ENCODE peak calls at places on chromosomes 3 and 15, in ten cellular contexts. W is GM23338, F is SK-N-SH, D is stomach, E is breast epithelium, B is K562, M is GM12892, I is GM12891, L is Panc1, N is GM12878. R is an unnamed sample.
A peak's percentile ranks its signal among the peaks of the same experiment; 100 is the strongest.

GRCh38 chr3:113485161-113485609 is 29.8 kb downstream of the SPICE1 start:
- DNase-seq in I (no peak), L (no peak), W (peak; percentile 16), D (peak; percentile 32), B (no peak), N (no peak), M (no peak), E (no peak), F (no peak), R (peak; percentile 6)

GRCh38 chr3:155416500-155417118 is 123.1 kb upstream of the STRIT1 start:
- DNase-seq in D (no peak), I (no peak), N (no peak), W (no peak), B (no peak), E (no peak), M (no peak), F (no peak), L (peak; percentile 8), R (no peak)

GRCh38 chr15:60399931-60400330 is 2.1 kb upstream of the ANXA2 start:
- DNase-seq in B (no peak), D (no peak), W (no peak), F (no peak), L (no peak), M (no peak), N (no peak), E (no peak), I (no peak), R (no peak)

GRCh38 chr3:61562042-61562809 is 855 bp downstream of the PTPRG start:
- DNase-seq in W (no peak), D (no peak), L (no peak), N (no peak), B (no peak), E (no peak), F (peak; percentile 74), M (peak; percentile 12), I (peak; percentile 6), R (peak; percentile 13)

GRCh38 chr3:59451800-59452741 is 402.2 kb upstream of the CFAP20DC start:
- DNase-seq in E (no peak), I (no peak), B (no peak), M (no peak), N (no peak), L (no peak), W (no peak), D (no peak), F (no peak), R (no peak)

GRCh38 chr3:74351213-74351612 is 263.2 kb downstream of the CNTN3 start:
- DNase-seq in B (no peak), W (no peak), F (no peak), I (no peak), E (no peak), D (no peak), N (no peak), M (no peak), L (no peak), R (no peak)

GRCh38 chr15:99526671-99527070 is 39.1 kb upstream of the MEF2A start:
- DNase-seq in F (no peak), E (no peak), I (no peak), N (no peak), B (no peak), W (no peak), D (no peak), L (no peak), M (no peak), R (no peak)

GRCh38 chr15:34719051-34719882 is 35.5 kb downstream of the GJD2 start:
- DNase-seq in L (no peak), W (no peak), I (no peak), E (no peak), D (no peak), N (no peak), B (no peak), M (no peak), F (peak; percentile 14), R (no peak)

GRCh38 chr3:197516517-197516889 is 39.3 kb downstream of the BDH1 start:
- DNase-seq in L (peak; percentile 67), M (no peak), W (no peak), E (peak; percentile 75), B (peak; percentile 68), F (no peak), I (no peak), N (no peak), D (peak; percentile 43), R (no peak)

GRCh38 chr3:20173844-20174410 is 12.1 kb downstream of the SGO1 start:
- DNase-seq in B (no peak), F (no peak), I (no peak), D (no peak), M (no peak), L (no peak), E (no peak), N (no peak), W (no peak), R (no peak)

GRCh38 chr3:141828487-141829284 is 47.8 kb upstream of the ATP1B3 start:
- DNase-seq in E (peak; percentile 65), W (no peak), M (no peak), N (no peak), D (peak; percentile 45), I (no peak), L (no peak), F (no peak), B (no peak), R (peak; percentile 78)

GRCh38 chr3:178875157-178875556 is 196.5 kb downstream of the ZMAT3 start:
- DNase-seq in F (no peak), B (no peak), D (no peak), L (no peak), M (no peak), E (no peak), I (no peak), W (no peak), N (no peak), R (no peak)

GRCh38 chr15:78242128-78242527 is 7.8 kb upstream of the ACSBG1 start:
- DNase-seq in W (peak; percentile 79), B (peak; percentile 64), M (no peak), D (no peak), E (no peak), I (no peak), N (no peak), L (no peak), F (peak; percentile 72), R (peak; percentile 57)

GRCh38 chr3:175737646-175738572 is 878.8 kb downstream of the NAALADL2 start:
- DNase-seq in D (no peak), L (no peak), M (no peak), I (no peak), N (no peak), E (no peak), F (no peak), W (no peak), B (no peak), R (no peak)

GRCh38 chr15:99105516-99106341 is 849 bp downstream of the SYNM start:
- DNase-seq in M (no peak), L (no peak), E (no peak), B (no peak), D (peak; percentile 33), N (no peak), I (peak; percentile 53), W (peak; percentile 89), F (peak; percentile 79), R (peak; percentile 37)

GRCh38 chr3:150235799-150236198 is 172.3 kb upstream of the TSC22D2 start:
- DNase-seq in M (no peak), N (no peak), B (no peak), F (no peak), I (no peak), E (no peak), D (no peak), L (no peak), W (no peak), R (no peak)

GRCh38 chr15:58522391-58522790 is 90.6 kb downstream of the LIPC start:
- DNase-seq in W (no peak), B (no peak), E (no peak), L (no peak), M (no peak), F (no peak), D (no peak), N (no peak), I (no peak), R (no peak)

GRCh38 chr3:156317457-156317856 is 197.1 kb downstream of the KCNAB1 start:
- DNase-seq in N (no peak), B (no peak), L (peak; percentile 7), M (no peak), E (no peak), D (no peak), F (no peak), I (no peak), W (peak; percentile 16), R (no peak)

GRCh38 chr3:173199568-173199967 is 58.5 kb upstream of the SPATA16 start:
- DNase-seq in D (no peak), I (no peak), M (no peak), B (no peak), F (no peak), N (no peak), L (no peak), E (no peak), W (no peak), R (no peak)

GRCh38 chr3:195821403-195822130 is 9.8 kb upstream of the MUC4 start:
- DNase-seq in F (no peak), N (no peak), E (no peak), D (no peak), L (no peak), B (no peak), M (no peak), W (no peak), I (no peak), R (no peak)
- TF ChIP-seq POLR2AphosphoS5 in F (no peak), N (no peak), E (no peak), D (no peak), L (no peak), B (no peak), M (no peak), W (no peak), I (no peak), R (no peak)

DNA sequence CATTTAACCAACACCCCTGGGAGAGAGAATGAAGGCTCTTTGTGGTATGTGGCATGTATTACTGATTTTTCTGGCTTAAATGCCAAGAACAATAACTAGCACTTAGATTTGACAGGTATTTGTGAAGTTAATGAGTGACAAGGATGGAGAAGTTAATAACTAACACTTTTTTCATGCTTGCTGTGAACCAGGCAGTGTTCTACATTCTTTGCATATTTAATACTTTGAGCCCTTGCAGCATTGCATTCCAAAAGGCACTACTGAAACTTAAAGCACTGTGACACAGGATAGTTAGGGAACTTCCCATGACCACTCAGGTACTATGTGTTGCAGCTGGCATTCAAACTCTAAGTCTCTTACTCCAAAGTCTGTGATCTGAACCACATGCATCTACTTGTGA is 650.6 kb downstream of the ZPLD1 start:
- DNase-seq in F (no peak), W (peak; percentile 25), L (no peak), D (no peak), B (no peak), N (peak; percentile 7), M (no peak), I (no peak), E (no peak), R (no peak)
- TF ChIP-seq POLR2AphosphoS5 in F (no peak), W (no peak), L (no peak), D (no peak), B (no peak), N (no peak), M (no peak), I (no peak), E (no peak), R (no peak)

GRCh38 chr15:43403616-43404015 is 32.7 kb downstream of the TUBGCP4 start:
- DNase-seq in W (no peak), N (no peak), D (no peak), L (no peak), B (no peak), E (no peak), F (no peak), M (no peak), I (no peak), R (no peak)
- TF ChIP-seq POLR2AphosphoS5 in W (no peak), N (no peak), D (no peak), L (no peak), B (no peak), E (no peak), F (no peak), M (no peak), I (no peak), R (no peak)

GRCh38 chr3:42661593-42662022 is 8.1 kb downstream of the ZBTB47 start:
- DNase-seq in M (no peak), I (no peak), N (no peak), D (no peak), W (no peak), B (no peak), L (no peak), F (no peak), E (no peak), R (no peak)
- TF ChIP-seq POLR2AphosphoS5 in M (no peak), I (no peak), N (no peak), D (no peak), W (no peak), B (no peak), L (no peak), F (no peak), E (no peak), R (no peak)

R was measured in transverse colon.